ENCODE peak calls at places on chromosomes 3 and 15, in five cellular contexts. L is lower lobe of right lung; Z is colonic mucosa; M is CD8-positive, alpha-beta T cell; S is PC-3. J is an unnamed sample. For H3K4me1, the result is how much of the 10 kb centered on the place peaks cover.

GRCh38 chr15:64911317-64912186 is at the start of gene ANKDD1A:
- DNase-seq in M (no peak), S (peak), L (peak), Z (peak), J (peak)

GRCh38 chr15:52233405-52233804 is 42.2 kb upstream of the GNB5 start:
- DNase-seq in L (no peak), Z (no peak), S (no peak), M (no peak), J (no peak)

GRCh38 chr3:186971578-186971977 is 41.3 kb downstream of the ST6GAL1 start:
- DNase-seq in L (no peak), M (no peak), Z (no peak), S (peak), J (no peak)

GRCh38 chr15:46660096-46660842 is 1025.4 kb downstream of the SQOR start:
- DNase-seq in L (no peak), M (no peak), S (no peak), Z (no peak), J (no peak)

GRCh38 chr3:61783993-61784718 is 222.8 kb downstream of the PTPRG start:
- DNase-seq in Z (no peak), M (no peak), L (no peak), S (no peak), J (no peak)

GRCh38 chr3:59117378-59117777 is 67.6 kb upstream of the CFAP20DC start:
- DNase-seq in L (no peak), Z (no peak), S (no peak), M (no peak), J (no peak)

GRCh38 chr3:110881069-110881468 is 190.5 kb upstream of the NECTIN3 start:
- DNase-seq in M (no peak), Z (peak), S (peak), L (peak), J (no peak)

GRCh38 chr3:140541975-140542653 is 135.8 kb upstream of the TRIM42 start:
- DNase-seq in L (no peak), S (peak), Z (no peak), M (no peak), J (no peak)

GRCh38 chr3:57959407-57960173 is 48.6 kb upstream of the FLNB start:
- DNase-seq in L (no peak), M (no peak), Z (peak), S (no peak), J (no peak)

GRCh38 chr3:18030371-18030870 is 288.0 kb upstream of the TBC1D5 start:
- DNase-seq in Z (no peak), M (no peak), L (no peak), S (no peak), J (no peak)
- TF ChIP-seq CTCF in Z (no peak), M (no peak), L (no peak), S (no peak), J (no peak)

GRCh38 chr15:70159397-70160009 is 61.8 kb upstream of the TLE3 start:
- DNase-seq in M (no peak), S (no peak), L (no peak), Z (no peak), J (no peak)

GRCh38 chr15:70154440-70155347 is 57.0 kb upstream of the TLE3 start:
- DNase-seq in L (no peak), S (no peak), M (no peak), Z (no peak), J (peak)

GRCh38 chr15:70158309-70158995 is 60.7 kb upstream of the TLE3 start:
- DNase-seq in S (no peak), M (no peak), Z (no peak), L (no peak), J (no peak)

GRCh38 chr15:70158996-70159355 is 61.3 kb upstream of the TLE3 start:
- DNase-seq in S (no peak), M (no peak), Z (no peak), L (no peak), J (no peak)

GRCh38 chr15:70156781-70157261 is 59.1 kb upstream of the TLE3 start:
- DNase-seq in L (no peak), M (no peak), Z (no peak), S (peak), J (no peak)
- H3K4me1 ChIP-seq in L (half or more), M (under half), Z (under half), S (under half), J (under half)

GRCh38 chr3:10992946-10993728 is 589 bp downstream of the SLC6A1 start:
- DNase-seq in S (no peak), Z (no peak), M (no peak), L (no peak), J (no peak)

GRCh38 chr3:10988991-10989484 is 3.5 kb upstream of the SLC6A1 start:
- DNase-seq in Z (no peak), M (no peak), S (no peak), L (no peak), J (peak)

GRCh38 chr3:10993729-10994065 is 1.1 kb downstream of the SLC6A1 start:
- DNase-seq in S (no peak), M (no peak), L (no peak), Z (no peak), J (no peak)

GRCh38 chr3:10994311-10994710 is 1.8 kb downstream of the SLC6A1 start:
- DNase-seq in M (no peak), S (no peak), L (no peak), Z (no peak), J (no peak)

GRCh38 chr3:10992017-10992945 is at the start of gene SLC6A1:
- DNase-seq in M (no peak), S (no peak), L (no peak), Z (no peak), J (no peak)
- H3K4me3 ChIP-seq in M (no peak), S (no peak), L (peak), Z (no peak), J (peak)

GRCh38 chr3:193821272-193821671 is 228.3 kb downstream of the OPA1 start:
- DNase-seq in M (no peak), Z (no peak), S (no peak), L (no peak), J (no peak)

GRCh38 chr3:193822492-193823220 is 229.6 kb downstream of the OPA1 start:
- DNase-seq in Z (peak), M (no peak), L (no peak), S (no peak), J (no peak)

GRCh38 chr3:193816028-193816395 is 223.0 kb downstream of the OPA1 start:
- DNase-seq in M (no peak), Z (no peak), L (no peak), S (no peak), J (no peak)

GRCh38 chr3:193816656-193817311 is 223.8 kb downstream of the OPA1 start:
- DNase-seq in Z (peak), S (no peak), M (no peak), L (no peak), J (peak)

GRCh38 chr3:193819117-193819978 is 226.3 kb downstream of the OPA1 start:
- DNase-seq in M (no peak), L (no peak), S (no peak), Z (no peak), J (no peak)
- TF ChIP-seq CTCF in M (no peak), L (no peak), S (no peak), Z (no peak), J (no peak)

GRCh38 chr3:194688946-194689345 is 3.3 kb downstream of the FAM43A start:
- DNase-seq in S (no peak), M (no peak), Z (peak), L (no peak), J (no peak)
- H3K4me1 ChIP-seq in S (under half), M (under half), Z (under half), L (half or more), J (half or more)

J was measured in spleen.